ENCODE peak calls at places on chromosomes 13 and 19, in four cellular contexts. A, V, Q and G are unnamed samples.
A peak's percentile ranks its signal among the peaks of the same experiment; 100 is the strongest.

GRCh38 chr13:112392719-112393118 is 16.6 kb downstream of the SPACA7 start:
- DNase-seq in A (no peak), V (no peak), Q (no peak), G (no peak)

GRCh38 chr19:27734496-27735220 is 1478.3 kb downstream of the UQCRFS1 start:
- DNase-seq in A (no peak), V (no peak), Q (no peak), G (no peak)

GRCh38 chr13:28654276-28654675 is 4.7 kb upstream of the POMP start:
- DNase-seq in A (no peak), V (no peak), Q (no peak), G (no peak)

GRCh38 chr13:113297370-113297871 is 382 bp downstream of the LAMP1 start:
- DNase-seq in A (no peak), V (peak; percentile 40), Q (peak; percentile 26), G (no peak)

GRCh38 chr19:39858541-39858940 is 12.4 kb upstream of the FBL start:
- DNase-seq in A (no peak), V (no peak), Q (peak; percentile 50), G (no peak)

GRCh38 chr13:104816716-104817115 is 1718.7 kb downstream of the EFNB2 start:
- DNase-seq in A (no peak), V (no peak), Q (no peak), G (no peak)

GRCh38 chr19:41302624-41303351 is 7.2 kb upstream of the CCDC97 start:
- DNase-seq in A (no peak), V (peak; percentile 62), Q (peak; percentile 66), G (no peak)

GRCh38 chr13:104833221-104833620 is 1702.2 kb downstream of the EFNB2 start:
- DNase-seq in A (no peak), V (no peak), Q (no peak), G (no peak)

GRCh38 chr19:35421362-35421761 is 26.7 kb upstream of the FFAR2 start:
- DNase-seq in A (no peak), V (no peak), Q (no peak), G (no peak)

GRCh38 chr13:76764429-76764828 is 121.8 kb downstream of the KCTD12 start:
- DNase-seq in A (peak; percentile 87), V (peak; percentile 75), Q (peak; percentile 16), G (peak; percentile 61)

DNA sequence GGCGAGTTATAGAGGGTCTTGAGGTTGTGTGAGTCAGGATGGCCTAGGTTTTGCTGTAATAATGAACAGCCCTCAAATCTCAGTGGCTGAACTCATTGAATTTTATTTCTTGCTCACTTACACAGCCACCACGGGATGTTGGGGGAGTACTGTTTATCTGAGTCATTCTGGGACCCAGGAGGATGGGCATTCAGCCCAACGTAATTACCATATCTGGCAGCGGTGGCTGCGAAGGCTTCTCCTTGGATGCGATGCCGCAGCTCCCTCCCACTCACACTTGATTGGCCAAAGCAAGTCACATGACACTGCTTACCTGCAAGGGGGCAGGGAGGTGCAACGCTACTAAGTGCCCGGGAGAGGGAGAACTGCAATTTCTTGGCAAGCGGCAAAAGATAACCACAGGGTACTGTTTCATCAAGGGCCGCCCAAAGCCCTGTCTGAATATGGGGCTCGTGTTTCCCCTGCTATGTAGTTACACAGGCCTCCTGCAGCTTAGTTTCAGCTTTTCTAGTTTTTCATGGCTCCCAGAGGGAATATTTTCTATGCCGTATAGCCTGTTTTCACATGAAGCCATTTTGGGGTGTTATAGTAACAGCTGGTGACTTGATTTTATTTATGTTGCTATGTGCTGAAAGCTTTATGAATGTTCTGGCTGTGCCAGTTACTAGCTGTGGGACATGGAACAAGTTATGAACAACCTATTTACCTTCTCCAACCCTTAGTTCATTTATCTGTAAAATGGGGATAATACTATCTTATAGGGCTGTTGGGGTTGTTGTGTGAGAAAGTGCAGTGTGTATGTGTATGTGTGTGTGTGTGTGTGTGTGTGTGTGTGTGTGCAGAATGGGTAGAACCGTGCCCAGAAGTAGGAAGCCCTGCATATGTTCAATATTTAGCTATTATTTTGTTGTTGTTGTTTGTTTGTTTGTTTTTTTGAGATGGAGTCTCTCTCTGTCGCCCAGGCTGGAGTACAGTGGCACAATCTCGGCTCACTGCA is 20.1 kb downstream of the ZSWIM9 start:
- DNase-seq in A (no peak), V (peak; percentile 90), Q (peak; percentile 26), G (no peak)
- TF ChIP-seq CTCF in A (no peak), V (peak; percentile 57), Q (no peak), G (no peak)

GRCh38 chr19:15253076-15253475 is 20.8 kb upstream of the EPHX3 start:
- DNase-seq in A (no peak), V (no peak), Q (no peak), G (no peak)

GRCh38 chr19:15252398-15253018 is 20.3 kb upstream of the EPHX3 start:
- DNase-seq in A (no peak), V (no peak), Q (no peak), G (no peak)

GRCh38 chr19:15253513-15253912 is 21.3 kb upstream of the EPHX3 start:
- DNase-seq in A (no peak), V (no peak), Q (no peak), G (peak; percentile 42)

GRCh38 chr19:15255359-15255990 is 23.2 kb upstream of the EPHX3 start:
- DNase-seq in A (no peak), V (no peak), Q (no peak), G (no peak)

DNA sequence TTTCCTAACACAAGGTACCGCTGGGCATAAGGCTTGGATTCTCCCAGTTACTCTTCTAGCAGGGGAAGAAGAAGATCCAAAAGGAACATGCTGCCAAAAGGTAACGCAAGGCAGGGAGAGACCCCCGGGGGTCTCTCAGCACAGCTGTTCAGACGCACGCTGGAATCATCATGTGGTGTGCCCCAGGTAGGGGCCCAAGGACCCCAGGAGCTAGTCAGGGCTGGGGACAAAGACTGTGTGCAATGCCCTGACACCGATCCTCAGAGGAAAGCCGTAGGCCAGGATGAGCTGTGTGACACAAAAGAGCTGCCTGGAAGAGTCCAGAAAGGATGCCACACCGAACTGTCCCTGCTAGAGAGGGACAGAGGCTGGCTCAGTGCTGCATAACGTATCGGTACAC is 22.3 kb upstream of the EPHX3 start:
- DNase-seq in A (no peak), V (no peak), Q (no peak), G (no peak)
- TF ChIP-seq POLR2A in A (no peak), V (no peak), Q (no peak), G (no peak)

GRCh38 chr13:32535748-32536147 is 2.8 kb downstream of the N4BP2L2 start:
- DNase-seq in A (no peak), V (no peak), Q (no peak), G (no peak)
- H3K4me3 ChIP-seq in A (no peak overlapping the region), V (no peak overlapping the region), Q (no peak overlapping the region), G (no peak overlapping the region)

GRCh38 chr19:1465191-1466016 is 13.6 kb downstream of the C19orf25 start:
- DNase-seq in A (no peak), V (peak; percentile 39), Q (peak; percentile 45), G (no peak)
- TF ChIP-seq CTCF in A (peak; percentile 61), V (peak; percentile 61), Q (peak; percentile 40), G (peak; percentile 8)

GRCh38 chr13:79741006-79741405 is 260.1 kb downstream of the NDFIP2 start:
- DNase-seq in A (no peak), V (no peak), Q (no peak), G (no peak)

GRCh38 chr13:79735228-79735627 is 254.3 kb downstream of the NDFIP2 start:
- DNase-seq in A (no peak), V (no peak), Q (no peak), G (no peak)

DNA sequence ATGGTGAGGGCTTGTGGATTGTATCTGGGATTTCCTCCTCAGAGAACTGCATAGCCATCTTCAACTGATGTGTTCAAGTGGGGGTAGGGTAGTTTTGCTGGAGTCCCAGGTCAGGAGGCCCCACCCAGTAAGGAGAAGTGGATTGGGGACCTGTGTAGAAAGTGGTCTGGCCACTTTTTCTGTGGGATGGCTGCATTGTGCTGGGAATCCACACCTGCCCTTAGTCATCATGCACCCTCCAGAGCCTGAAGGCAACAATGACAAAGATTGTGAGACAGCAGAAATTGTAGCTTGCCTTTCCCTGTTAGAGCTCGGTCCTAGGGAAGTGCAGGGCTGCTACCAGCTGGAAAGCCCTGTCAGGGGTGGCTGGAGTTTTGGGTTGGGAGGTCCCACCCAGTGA is 255.4 kb downstream of the NDFIP2 start:
- DNase-seq in A (no peak), V (no peak), Q (no peak), G (no peak)
- TF ChIP-seq POLR2A in A (no peak), V (no peak), Q (no peak), G (no peak)

GRCh38 chr19:3467437-3468198 is 12.7 kb downstream of the SMIM24 start:
- DNase-seq in A (no peak), V (no peak), Q (no peak), G (peak; percentile 22)

GRCh38 chr19:3469638-3470499 is 10.5 kb downstream of the SMIM24 start:
- DNase-seq in A (no peak), V (no peak), Q (no peak), G (peak; percentile 23)

GRCh38 chr19:3471954-3472655 is 8.2 kb downstream of the SMIM24 start:
- DNase-seq in A (no peak), V (no peak), Q (peak; percentile 32), G (peak; percentile 63)

GRCh38 chr19:3468211-3468610 is 12.1 kb downstream of the SMIM24 start:
- DNase-seq in A (no peak), V (no peak), Q (no peak), G (no peak)

DNA sequence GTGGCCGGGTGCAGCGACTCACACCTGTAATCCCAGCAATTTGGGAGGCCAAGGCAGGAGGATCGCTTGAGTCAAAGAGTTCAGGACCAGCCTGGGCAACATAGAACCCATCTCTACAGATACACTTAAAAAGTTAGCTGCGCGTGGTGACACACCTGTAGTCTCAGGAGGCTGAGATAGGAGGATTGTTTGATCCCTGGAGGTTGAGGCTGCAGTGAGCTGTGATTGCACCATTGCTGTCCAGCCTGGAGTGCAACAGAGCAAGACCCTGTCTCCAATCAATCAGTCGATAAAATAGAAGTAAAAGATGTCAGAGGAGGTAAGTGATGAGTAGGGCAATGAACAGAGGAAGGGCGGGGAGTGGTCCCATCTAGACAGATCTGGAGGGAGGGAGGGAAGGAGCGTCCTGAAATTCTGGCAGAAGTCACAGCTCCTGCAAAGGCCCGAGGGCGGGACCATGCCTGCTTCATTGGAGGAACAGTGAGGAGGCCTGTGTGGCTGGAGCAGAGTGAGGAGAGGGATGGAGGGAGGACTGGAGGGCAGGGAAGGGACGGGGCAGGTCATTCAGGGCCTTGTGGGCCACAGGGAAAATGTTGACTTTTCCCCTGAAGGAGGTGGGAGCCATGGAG is 9.7 kb downstream of the SMIM24 start:
- DNase-seq in A (no peak), V (no peak), Q (no peak), G (peak; percentile 18)
- H3K4me3 ChIP-seq in A (no peak overlapping the region), V (no peak overlapping the region), Q (no peak overlapping the region), G (no peak overlapping the region)

GRCh38 chr13:26605845-26606244 is 48.4 kb downstream of the WASF3 start:
- DNase-seq in A (no peak), V (no peak), Q (no peak), G (no peak)
- TF ChIP-seq CTCF in A (no peak), V (no peak), Q (no peak), G (no peak)

GRCh38 chr19:51366999-51367564 is 894 bp upstream of the ETFB start:
- DNase-seq in A (no peak), V (peak; percentile 32), Q (peak; percentile 45), G (no peak)
- TF ChIP-seq POLR2A in A (peak; percentile 64), V (peak; percentile 64), Q (peak; percentile 95), G (peak; percentile 95)

GRCh38 chr19:7801020-7801570 is 28.9 kb upstream of the EVI5L start:
- DNase-seq in A (no peak), V (no peak), Q (no peak), G (no peak)
- H3K4me3 ChIP-seq in A (no peak overlapping the region), V (no peak overlapping the region), Q (no peak overlapping the region), G (no peak overlapping the region)